ENCODE peak calls at places on chromosomes 4 and X, in four cellular contexts. S is heart right ventricle, V is astrocyte, E is fibroblast of lung. J is an unnamed sample.
A peak's percentile ranks its signal among the peaks of the same experiment; 100 is the strongest.

GRCh38 chr4:1366371-1367229 is 19.6 kb downstream of the UVSSA start:
- DNase-seq in S (no peak), V (no peak), E (no peak), J (peak; percentile 40)

GRCh38 chr4:36187723-36188333 is 56.5 kb downstream of the ARAP2 start:
- DNase-seq in S (no peak), V (peak; percentile 16), E (peak; percentile 62), J (no peak)

GRCh38 chrX:51894697-51895336 is 1.4 kb downstream of the MAGED1 start:
- DNase-seq in S (peak; percentile 12), V (peak; percentile 21), E (peak; percentile 36), J (no peak)

GRCh38 chr4:18917689-18918088 is 896.1 kb upstream of the LCORL start:
- DNase-seq in S (no peak), V (peak; percentile 52), E (peak; percentile 15), J (no peak)

GRCh38 chrX:77960567-77960966 is 8.9 kb downstream of the PGAM4 start:
- DNase-seq in S (no peak), V (no peak), E (no peak), J (no peak)

GRCh38 chr4:116066711-116067245 is 953.4 kb upstream of the NDST4 start:
- DNase-seq in S (no peak), V (no peak), E (no peak), J (no peak)

GRCh38 chr4:2402053-2402452 is 16.4 kb downstream of the ZFYVE28 start:
- DNase-seq in S (peak; percentile 57), V (peak; percentile 10), E (no peak), J (peak; percentile 68)

GRCh38 chr4:72418458-72418857 is 150.6 kb downstream of the ADAMTS3 start:
- DNase-seq in S (peak; percentile 45), V (peak; percentile 69), E (peak; percentile 72), J (no peak)

GRCh38 chrX:123822965-123823364 is 36.9 kb upstream of the XIAP start:
- DNase-seq in S (no peak), V (no peak), E (no peak), J (no peak)
- H3K4me1 ChIP-seq in S (no peaks in the 10 kb centered on the region), V (peaks cover 8% of the 10 kb centered on the region), E (no peaks in the 10 kb centered on the region), J (no peaks in the 10 kb centered on the region)

GRCh38 chr4:15007201-15007600 is 4.9 kb downstream of the CPEB2 start:
- DNase-seq in S (no peak), V (no peak), E (no peak), J (no peak)
- H3K27me3 ChIP-seq in S (no peaks in the 10 kb centered on the region), V (no peaks in the 10 kb centered on the region), E (no peaks in the 10 kb centered on the region), J (no peaks in the 10 kb centered on the region)

GRCh38 chr4:140096483-140096861 is 57.5 kb downstream of the MAML3 start:
- DNase-seq in S (no peak), V (no peak), E (no peak), J (no peak)

GRCh38 chr4:140096921-140097320 is 57.1 kb downstream of the MAML3 start:
- DNase-seq in S (no peak), V (no peak), E (peak; percentile 65), J (no peak)

GRCh38 chr4:140099993-140100392 is 54.0 kb downstream of the MAML3 start:
- DNase-seq in S (peak; percentile 48), V (no peak), E (no peak), J (peak; percentile 55)

GRCh38 chr4:140097572-140097971 is 56.4 kb downstream of the MAML3 start:
- DNase-seq in S (no peak), V (no peak), E (no peak), J (no peak)

DNA sequence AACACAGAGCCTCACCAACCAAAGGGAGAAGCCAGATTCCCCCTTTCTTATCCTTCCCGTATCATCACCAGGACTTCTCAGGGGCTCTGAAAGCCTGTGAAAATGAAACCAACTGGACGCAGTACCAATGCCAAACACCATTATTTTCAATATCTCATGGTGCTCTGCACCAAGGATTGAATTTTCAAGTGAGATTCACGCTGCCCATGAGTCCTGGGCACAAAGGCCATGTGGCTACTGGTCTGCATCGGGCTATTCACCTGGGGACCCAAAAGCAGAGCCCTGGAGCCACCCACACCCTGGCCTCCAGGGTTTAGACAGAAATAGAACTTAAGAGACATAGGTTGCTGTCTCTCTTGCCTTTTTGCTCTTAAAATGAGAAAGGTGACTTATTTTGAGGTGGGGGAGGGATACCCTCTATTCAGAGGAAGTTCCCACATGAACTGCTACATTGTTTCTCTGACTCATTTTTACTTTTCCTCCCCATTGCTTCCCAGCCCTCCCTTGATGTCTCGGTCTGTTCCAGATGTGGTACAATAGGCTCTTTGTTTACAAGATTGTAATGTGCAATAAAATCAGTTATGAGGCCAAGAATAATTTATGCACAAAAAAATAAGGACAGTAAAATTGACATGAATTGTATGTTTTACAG is 55.4 kb downstream of the MAML3 start:
- DNase-seq in S (peak; percentile 38), V (peak; percentile 86), E (peak; percentile 79), J (no peak)
- H3K27ac ChIP-seq in S (peak overlapping the region; percentile 92), V (peak overlapping the region; percentile 83), E (peak overlapping the region; percentile 74), J (peak overlapping the region; percentile 76)

GRCh38 chr4:186684220-186684619 is 39.4 kb downstream of the FAT1 start:
- DNase-seq in S (no peak), V (no peak), E (no peak), J (no peak)

GRCh38 chr4:186688150-186688943 is 35.3 kb downstream of the FAT1 start:
- DNase-seq in S (no peak), V (no peak), E (no peak), J (no peak)

GRCh38 chr4:186685744-186686143 is 37.9 kb downstream of the FAT1 start:
- DNase-seq in S (no peak), V (peak; percentile 96), E (peak; percentile 71), J (no peak)

GRCh38 chr4:186687263-186687662 is 36.4 kb downstream of the FAT1 start:
- DNase-seq in S (no peak), V (no peak), E (no peak), J (no peak)

GRCh38 chr4:186684889-186685309 is 38.8 kb downstream of the FAT1 start:
- DNase-seq in S (no peak), V (no peak), E (no peak), J (no peak)
- H3K4me1 ChIP-seq in S (peaks cover 21% of the 10 kb centered on the region), V (peaks cover 35% of the 10 kb centered on the region), E (peaks cover 10% of the 10 kb centered on the region), J (peaks cover 16% of the 10 kb centered on the region)